ENCODE peak calls at places on chromosomes 12 and 14, in seven cellular contexts. One of them, this sample, is unnamed. For H3K27me3, the result is how much of the 10 kb centered on the place peaks cover.

GRCh38 chr14:102928412-102929348 is 6.2 kb downstream of the AMN start:
- DNase-seq in right atrium auricular region: no peak
- DNase-seq in SJCRH30: no peak
- DNase-seq in cardiac muscle cell: peak
- DNase-seq in AG04450: no peak
- DNase-seq in thoracic aorta: no peak
- DNase-seq in IMR-90: peak
- DNase-seq in this sample: peak

GRCh38 chr14:91482278-91483023 is 27.7 kb downstream of the PPP4R3A start:
- DNase-seq in right atrium auricular region: no peak
- DNase-seq in SJCRH30: no peak
- DNase-seq in cardiac muscle cell: no peak
- DNase-seq in AG04450: peak
- DNase-seq in thoracic aorta: no peak
- DNase-seq in IMR-90: peak
- DNase-seq in this sample: no peak

GRCh38 chr14:101150010-101150409 is 246.5 kb upstream of the RTL1 start:
- DNase-seq in right atrium auricular region: no peak
- DNase-seq in SJCRH30: no peak
- DNase-seq in cardiac muscle cell: no peak
- DNase-seq in AG04450: no peak
- DNase-seq in thoracic aorta: no peak
- DNase-seq in IMR-90: no peak
- DNase-seq in this sample: no peak

GRCh38 chr14:77973246-77973645 is 173.3 kb downstream of the ADCK1 start:
- DNase-seq in right atrium auricular region: no peak
- DNase-seq in SJCRH30: no peak
- DNase-seq in cardiac muscle cell: no peak
- DNase-seq in AG04450: no peak
- DNase-seq in thoracic aorta: no peak
- DNase-seq in IMR-90: no peak
- DNase-seq in this sample: no peak

GRCh38 chr12:42129595-42130204 is 15.0 kb downstream of the GXYLT1 start:
- DNase-seq in right atrium auricular region: no peak
- DNase-seq in SJCRH30: peak
- DNase-seq in cardiac muscle cell: peak
- DNase-seq in AG04450: no peak
- DNase-seq in thoracic aorta: no peak
- DNase-seq in IMR-90: peak
- DNase-seq in this sample: no peak

GRCh38 chr12:99619389-99620158 is 28.0 kb upstream of the GARIN6 start:
- DNase-seq in right atrium auricular region: no peak
- DNase-seq in SJCRH30: peak
- DNase-seq in cardiac muscle cell: peak
- DNase-seq in AG04450: peak
- DNase-seq in thoracic aorta: no peak
- DNase-seq in IMR-90: peak
- DNase-seq in this sample: no peak

GRCh38 chr12:76024102-76024781 is 7.3 kb downstream of the PHLDA1 start:
- DNase-seq in right atrium auricular region: no peak
- DNase-seq in SJCRH30: no peak
- DNase-seq in cardiac muscle cell: no peak
- DNase-seq in AG04450: no peak
- DNase-seq in thoracic aorta: no peak
- DNase-seq in IMR-90: peak
- DNase-seq in this sample: no peak

GRCh38 chr12:95634622-95635621 is 83.6 kb upstream of the USP44 start:
- DNase-seq in right atrium auricular region: no peak
- DNase-seq in SJCRH30: peak
- DNase-seq in cardiac muscle cell: no peak
- DNase-seq in AG04450: peak
- DNase-seq in thoracic aorta: no peak
- DNase-seq in IMR-90: peak
- DNase-seq in this sample: no peak

GRCh38 chr12:20486233-20486632 is 117.9 kb downstream of the PDE3A start:
- DNase-seq in right atrium auricular region: no peak
- DNase-seq in SJCRH30: no peak
- DNase-seq in cardiac muscle cell: no peak
- DNase-seq in AG04450: no peak
- DNase-seq in thoracic aorta: no peak
- DNase-seq in IMR-90: peak
- DNase-seq in this sample: no peak

GRCh38 chr12:112170376-112170775 is 45.0 kb downstream of the TRAFD1 start:
- DNase-seq in right atrium auricular region: no peak
- DNase-seq in SJCRH30: no peak
- DNase-seq in cardiac muscle cell: no peak
- DNase-seq in AG04450: no peak
- DNase-seq in thoracic aorta: no peak
- DNase-seq in IMR-90: no peak
- DNase-seq in this sample: peak

GRCh38 chr12:131783915-131784541 is 44.2 kb upstream of the MMP17 start:
- DNase-seq in right atrium auricular region: no peak
- DNase-seq in SJCRH30: peak
- DNase-seq in cardiac muscle cell: no peak
- DNase-seq in AG04450: peak
- DNase-seq in thoracic aorta: no peak
- DNase-seq in IMR-90: peak
- DNase-seq in this sample: no peak

GRCh38 chr12:53999596-54000104 is 311 bp upstream of the HOXC9 start:
- DNase-seq in right atrium auricular region: no peak
- DNase-seq in SJCRH30: peak
- DNase-seq in cardiac muscle cell: no peak
- DNase-seq in AG04450: no peak
- DNase-seq in thoracic aorta: no peak
- DNase-seq in IMR-90: peak
- DNase-seq in this sample: no peak

GRCh38 chr12:13099910-13100609 is 3.4 kb downstream of the GSG1 start:
- DNase-seq in right atrium auricular region: no peak
- DNase-seq in SJCRH30: peak
- DNase-seq in cardiac muscle cell: no peak
- DNase-seq in AG04450: no peak
- DNase-seq in thoracic aorta: no peak
- DNase-seq in IMR-90: no peak
- DNase-seq in this sample: no peak

GRCh38 chr12:6703631-6704030 is 3.0 kb upstream of the PIANP start:
- DNase-seq in right atrium auricular region: no peak
- DNase-seq in SJCRH30: peak
- DNase-seq in cardiac muscle cell: peak
- DNase-seq in AG04450: no peak
- DNase-seq in thoracic aorta: no peak
- DNase-seq in IMR-90: peak
- DNase-seq in this sample: no peak

GRCh38 chr12:52713960-52714886 is 10.9 kb upstream of the KRT77 start:
- DNase-seq in right atrium auricular region: no peak
- DNase-seq in SJCRH30: no peak
- DNase-seq in cardiac muscle cell: peak
- DNase-seq in AG04450: no peak
- DNase-seq in thoracic aorta: no peak
- DNase-seq in IMR-90: no peak
- DNase-seq in this sample: no peak

GRCh38 chr14:100330007-100330344 is 6.8 kb downstream of the SLC25A47 start:
- DNase-seq in right atrium auricular region: no peak
- DNase-seq in SJCRH30: no peak
- DNase-seq in cardiac muscle cell: no peak
- DNase-seq in AG04450: no peak
- DNase-seq in thoracic aorta: no peak
- DNase-seq in IMR-90: no peak
- DNase-seq in this sample: no peak

GRCh38 chr14:37597538-37598084 is 2.2 kb downstream of the TTC6 start:
- DNase-seq in right atrium auricular region: no peak
- DNase-seq in SJCRH30: no peak
- DNase-seq in cardiac muscle cell: no peak
- DNase-seq in AG04450: no peak
- DNase-seq in thoracic aorta: no peak
- DNase-seq in IMR-90: no peak
- DNase-seq in this sample: no peak
- H3K27ac ChIP-seq in right atrium auricular region: no peak
- H3K27ac ChIP-seq in SJCRH30: no peak
- H3K27ac ChIP-seq in cardiac muscle cell: no peak
- H3K27ac ChIP-seq in AG04450: no peak
- H3K27ac ChIP-seq in thoracic aorta: no peak
- H3K27ac ChIP-seq in IMR-90: no peak
- H3K27ac ChIP-seq in this sample: no peak

DNA sequence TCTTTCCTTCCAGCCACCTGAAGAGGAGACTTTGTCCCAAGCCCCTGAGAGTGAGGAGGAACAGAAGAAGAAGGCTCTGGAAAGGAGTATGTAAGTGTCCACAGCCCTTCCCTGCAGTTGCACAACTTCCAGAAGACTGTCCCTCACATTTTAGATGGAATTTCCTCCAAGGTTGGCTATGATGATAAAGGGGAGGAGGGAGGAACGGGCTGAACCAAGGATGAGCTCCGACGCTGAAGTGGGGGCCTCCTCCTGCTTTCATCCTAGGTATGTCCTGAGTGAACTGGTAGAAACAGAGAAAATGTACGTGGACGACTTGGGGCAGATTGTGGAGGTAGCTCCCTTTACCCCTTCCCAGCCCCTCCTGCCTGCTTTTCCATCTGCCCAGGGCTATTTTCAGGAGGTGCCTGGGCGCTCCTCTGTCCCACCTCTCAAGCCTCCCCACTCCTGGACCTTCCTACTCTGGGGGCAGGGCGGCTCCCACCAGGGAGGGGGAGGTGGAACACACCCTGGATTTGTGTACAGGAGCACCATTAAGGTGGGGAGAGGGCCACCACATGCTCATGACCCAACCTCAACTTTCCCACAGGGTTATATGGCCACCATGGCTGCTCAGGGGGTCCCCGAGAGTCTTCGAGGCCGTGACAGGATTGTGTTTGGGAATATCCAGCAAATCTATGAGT is 2.3 kb downstream of the ARHGEF25 start:
- DNase-seq in right atrium auricular region: no peak
- DNase-seq in SJCRH30: no peak
- DNase-seq in cardiac muscle cell: no peak
- DNase-seq in AG04450: no peak
- DNase-seq in thoracic aorta: no peak
- DNase-seq in IMR-90: no peak
- DNase-seq in this sample: no peak
- H3K27me3 ChIP-seq in right atrium auricular region: under half
- H3K27me3 ChIP-seq in SJCRH30: under half
- H3K27me3 ChIP-seq in cardiac muscle cell: under half
- H3K27me3 ChIP-seq in AG04450: under half
- H3K27me3 ChIP-seq in thoracic aorta: under half
- H3K27me3 ChIP-seq in IMR-90: under half
- H3K27me3 ChIP-seq in this sample: under half

GRCh38 chr14:74567219-74567618 is 44.8 kb downstream of the LTBP2 start:
- DNase-seq in right atrium auricular region: no peak
- DNase-seq in SJCRH30: no peak
- DNase-seq in cardiac muscle cell: no peak
- DNase-seq in AG04450: no peak
- DNase-seq in thoracic aorta: no peak
- DNase-seq in IMR-90: no peak
- DNase-seq in this sample: no peak
- H3K27ac ChIP-seq in right atrium auricular region: peak
- H3K27ac ChIP-seq in SJCRH30: no peak
- H3K27ac ChIP-seq in cardiac muscle cell: no peak
- H3K27ac ChIP-seq in AG04450: no peak
- H3K27ac ChIP-seq in thoracic aorta: peak
- H3K27ac ChIP-seq in IMR-90: peak
- H3K27ac ChIP-seq in this sample: no peak

GRCh38 chr12:8943565-8944186 is 5.8 kb downstream of the M6PR start:
- DNase-seq in right atrium auricular region: no peak
- DNase-seq in SJCRH30: no peak
- DNase-seq in cardiac muscle cell: no peak
- DNase-seq in AG04450: no peak
- DNase-seq in thoracic aorta: no peak
- DNase-seq in IMR-90: no peak
- DNase-seq in this sample: no peak
- H3K27me3 ChIP-seq in right atrium auricular region: under half
- H3K27me3 ChIP-seq in SJCRH30: under half
- H3K27me3 ChIP-seq in cardiac muscle cell: under half
- H3K27me3 ChIP-seq in AG04450: under half
- H3K27me3 ChIP-seq in thoracic aorta: under half
- H3K27me3 ChIP-seq in IMR-90: under half
- H3K27me3 ChIP-seq in this sample: under half

DNA sequence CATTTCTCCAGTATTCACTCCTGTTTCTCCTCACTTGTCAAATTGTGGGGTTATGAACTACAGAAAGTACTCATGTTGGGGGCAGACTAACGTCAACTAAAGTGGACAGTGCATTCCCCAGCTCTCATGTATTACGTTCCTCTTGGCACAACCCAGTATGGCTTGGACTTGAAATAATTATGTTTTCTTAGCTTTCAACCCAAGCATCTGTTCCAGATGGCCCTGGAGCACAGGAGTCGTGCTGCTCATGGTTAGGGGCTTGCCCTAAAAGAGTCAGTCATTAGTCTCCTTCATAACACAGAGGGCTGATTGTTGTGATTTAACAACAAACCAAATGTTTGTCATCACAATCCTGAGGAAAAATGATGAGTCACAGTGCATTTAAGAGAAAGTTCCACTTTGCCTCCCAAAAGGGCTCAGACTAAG is 154.4 kb downstream of the RPAP3 start:
- DNase-seq in right atrium auricular region: no peak
- DNase-seq in SJCRH30: no peak
- DNase-seq in cardiac muscle cell: no peak
- DNase-seq in AG04450: no peak
- DNase-seq in thoracic aorta: no peak
- DNase-seq in IMR-90: peak
- DNase-seq in this sample: no peak
- H3K27ac ChIP-seq in right atrium auricular region: peak
- H3K27ac ChIP-seq in SJCRH30: no peak
- H3K27ac ChIP-seq in cardiac muscle cell: no peak
- H3K27ac ChIP-seq in AG04450: no peak
- H3K27ac ChIP-seq in thoracic aorta: no peak
- H3K27ac ChIP-seq in IMR-90: no peak
- H3K27ac ChIP-seq in this sample: no peak

DNA sequence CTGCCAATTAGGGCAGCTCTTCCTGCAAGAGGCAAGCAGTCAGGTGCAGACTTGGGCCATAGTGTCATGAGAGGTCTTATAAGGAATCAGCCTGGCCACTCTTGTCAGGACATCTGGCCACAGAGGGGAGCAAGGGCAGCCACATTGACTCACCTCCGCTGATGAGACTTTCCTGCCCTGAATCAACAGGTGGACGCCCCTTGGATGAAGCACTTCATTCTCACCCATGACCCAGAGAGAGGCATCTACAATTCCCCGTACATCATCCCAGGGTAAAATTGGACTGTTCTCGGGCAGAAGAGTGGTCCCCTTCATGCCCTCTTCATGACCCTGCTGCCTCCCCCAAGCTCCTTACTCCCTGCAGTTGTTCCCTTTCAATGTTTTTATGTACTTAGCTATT is 16.9 kb downstream of the DAO start:
- DNase-seq in right atrium auricular region: no peak
- DNase-seq in SJCRH30: no peak
- DNase-seq in cardiac muscle cell: no peak
- DNase-seq in AG04450: no peak
- DNase-seq in thoracic aorta: no peak
- DNase-seq in IMR-90: no peak
- DNase-seq in this sample: no peak
- H3K27me3 ChIP-seq in right atrium auricular region: under half
- H3K27me3 ChIP-seq in SJCRH30: under half
- H3K27me3 ChIP-seq in cardiac muscle cell: under half
- H3K27me3 ChIP-seq in AG04450: under half
- H3K27me3 ChIP-seq in thoracic aorta: under half
- H3K27me3 ChIP-seq in IMR-90: under half
- H3K27me3 ChIP-seq in this sample: under half